ENCODE peak calls at places on chromosomes 16 and 17, in four cellular contexts. One of them, this sample, is unnamed.

GRCh38 chr16:28526201-28527099 is 12.3 kb downstream of the NUPR1 start:
- DNase-seq in H1: no peak
- DNase-seq in H9: no peak
- DNase-seq in neuronal stem cell: no peak
- DNase-seq in this sample: peak

GRCh38 chr17:68346448-68346847 is 55.2 kb downstream of the ARSG start:
- DNase-seq in H1: no peak
- DNase-seq in H9: no peak
- DNase-seq in neuronal stem cell: no peak
- DNase-seq in this sample: no peak

GRCh38 chr17:5282639-5283217 is 644 bp downstream of the RABEP1 start:
- DNase-seq in neuronal stem cell: no peak
- DNase-seq in H9: no peak
- DNase-seq in H1: no peak
- DNase-seq in this sample: peak

GRCh38 chr17:18257268-18257681 is 1.3 kb downstream of the FLII start:
- DNase-seq in neuronal stem cell: no peak
- DNase-seq in H1: no peak
- DNase-seq in H9: peak
- DNase-seq in this sample: peak

GRCh38 chr17:27283057-27283456 is 10.9 kb upstream of the WSB1 start:
- DNase-seq in H9: no peak
- DNase-seq in H1: no peak
- DNase-seq in neuronal stem cell: no peak
- DNase-seq in this sample: no peak

GRCh38 chr17:48795444-48796162 is 21.4 kb downstream of the TTLL6 start:
- DNase-seq in H9: no peak
- DNase-seq in H1: no peak
- DNase-seq in neuronal stem cell: no peak
- DNase-seq in this sample: peak

GRCh38 chr17:56806949-56807348 is 26.8 kb downstream of the C17orf67 start:
- DNase-seq in H1: no peak
- DNase-seq in neuronal stem cell: no peak
- DNase-seq in H9: no peak
- DNase-seq in this sample: no peak

GRCh38 chr16:8572919-8573724 is 17.2 kb downstream of the TMEM114 start:
- DNase-seq in H9: peak
- DNase-seq in neuronal stem cell: no peak
- DNase-seq in H1: peak
- DNase-seq in this sample: peak

GRCh38 chr16:12613131-12613991 is 190.3 kb downstream of the CPPED1 start:
- DNase-seq in neuronal stem cell: no peak
- DNase-seq in H9: peak
- DNase-seq in H1: no peak
- DNase-seq in this sample: peak

GRCh38 chr16:71762186-71762585 is 37.7 kb upstream of the PHLPP2 start:
- DNase-seq in H1: no peak
- DNase-seq in H9: no peak
- DNase-seq in neuronal stem cell: no peak
- DNase-seq in this sample: no peak

GRCh38 chr16:367333-367903 is 2.9 kb downstream of the MRPL28 start:
- DNase-seq in H9: no peak
- DNase-seq in H1: no peak
- DNase-seq in neuronal stem cell: no peak
- DNase-seq in this sample: no peak

GRCh38 chr17:50618941-50619340 is 15.7 kb upstream of the ABCC3 start:
- DNase-seq in neuronal stem cell: no peak
- DNase-seq in H9: no peak
- DNase-seq in H1: no peak
- DNase-seq in this sample: peak

GRCh38 chr17:80418589-80418988 is 3.6 kb downstream of the ENDOV start:
- DNase-seq in H9: no peak
- DNase-seq in neuronal stem cell: no peak
- DNase-seq in H1: no peak
- DNase-seq in this sample: no peak

GRCh38 chr16:50224297-50224696 is 42.1 kb upstream of the ADCY7 start:
- DNase-seq in H9: no peak
- DNase-seq in neuronal stem cell: no peak
- DNase-seq in H1: no peak
- DNase-seq in this sample: peak

GRCh38 chr16:50227665-50228064 is 38.7 kb upstream of the ADCY7 start:
- DNase-seq in neuronal stem cell: no peak
- DNase-seq in H9: no peak
- DNase-seq in H1: no peak
- DNase-seq in this sample: no peak

GRCh38 chr16:50229149-50229726 is 37.1 kb upstream of the ADCY7 start:
- DNase-seq in neuronal stem cell: no peak
- DNase-seq in H1: no peak
- DNase-seq in H9: no peak
- DNase-seq in this sample: no peak

GRCh38 chr16:50227120-50227519 is 39.2 kb upstream of the ADCY7 start:
- DNase-seq in neuronal stem cell: no peak
- DNase-seq in H1: no peak
- DNase-seq in H9: no peak
- DNase-seq in this sample: no peak

DNA sequence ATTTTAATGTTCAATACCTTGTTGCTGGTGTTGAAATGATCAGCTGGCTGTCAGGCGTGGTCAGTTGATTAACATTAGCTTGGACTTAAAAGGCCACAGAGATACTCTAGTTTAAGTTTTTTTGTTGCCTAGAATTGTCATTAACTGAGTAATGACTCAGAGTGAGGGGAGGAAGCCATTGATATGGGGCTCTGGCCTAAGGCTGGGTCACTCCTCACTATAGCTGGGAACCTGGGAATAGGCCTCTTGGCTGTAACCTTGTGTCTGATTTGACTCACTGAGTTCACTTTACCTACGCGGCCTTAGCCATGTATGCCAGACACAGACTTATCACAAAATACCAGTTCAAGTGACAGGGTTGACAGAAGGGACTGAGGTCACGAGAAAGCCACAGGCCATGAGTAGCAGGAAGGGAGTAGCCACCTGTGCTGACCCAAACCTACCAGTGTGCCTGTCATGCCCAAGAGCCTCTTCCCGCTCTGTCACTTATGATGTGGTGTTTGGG is 37.9 kb upstream of the ADCY7 start:
- DNase-seq in H9: no peak
- DNase-seq in H1: no peak
- DNase-seq in neuronal stem cell: no peak
- DNase-seq in this sample: no peak
- H3K27ac ChIP-seq in H9: no peak
- H3K27ac ChIP-seq in H1: no peak
- H3K27ac ChIP-seq in neuronal stem cell: no peak
- H3K27ac ChIP-seq in this sample: no peak

GRCh38 chr17:45123930-45124796 is 8.2 kb downstream of the PLCD3 start:
- DNase-seq in H1: no peak
- DNase-seq in neuronal stem cell: no peak
- DNase-seq in H9: peak
- DNase-seq in this sample: no peak
- H3K4me2 ChIP-seq in H1: no peak
- H3K4me2 ChIP-seq in neuronal stem cell: no peak
- H3K4me2 ChIP-seq in H9: no peak
- H3K4me2 ChIP-seq in this sample: peak

DNA sequence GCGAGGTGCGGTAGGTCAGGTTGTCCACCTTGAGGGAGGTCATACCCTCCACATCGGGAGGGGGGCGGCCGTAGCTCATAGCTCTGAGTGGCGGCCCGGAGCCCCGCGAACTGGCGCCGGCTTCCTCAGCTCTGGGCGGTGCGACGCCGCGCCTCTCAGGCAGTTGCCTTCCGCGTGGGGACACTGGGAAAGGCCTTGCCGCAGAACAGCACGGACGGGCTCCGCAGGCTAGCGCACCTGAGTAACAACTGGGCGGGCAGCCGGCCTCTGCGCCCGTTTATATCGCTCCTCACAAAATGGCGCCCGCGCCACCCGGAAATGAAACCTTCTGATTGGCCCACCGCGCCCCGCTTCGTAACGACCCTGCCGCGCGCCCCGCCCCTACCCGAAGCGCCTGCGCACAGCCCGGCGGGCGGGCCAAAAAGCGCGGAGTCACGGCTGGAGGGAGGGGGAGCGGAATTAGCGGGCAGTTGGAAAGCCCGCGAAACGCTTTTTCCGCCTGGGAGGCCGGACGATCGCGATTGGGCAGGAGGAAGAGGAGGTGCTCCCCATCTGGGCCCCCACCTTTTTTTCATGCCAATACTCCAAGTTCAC is at the start of gene SRSF2:
- DNase-seq in neuronal stem cell: peak
- DNase-seq in H9: peak
- DNase-seq in H1: peak
- DNase-seq in this sample: peak
- H3K23ac ChIP-seq in neuronal stem cell: peak
- H3K23ac ChIP-seq in H9: peak
- H3K23ac ChIP-seq in H1: no peak
- H3K23ac ChIP-seq in this sample: no peak

GRCh38 chr17:76812248-76812647 is 56.0 kb upstream of the MGAT5B start:
- DNase-seq in H1: no peak
- DNase-seq in neuronal stem cell: no peak
- DNase-seq in H9: no peak
- DNase-seq in this sample: no peak
- H3K27ac ChIP-seq in H1: no peak
- H3K27ac ChIP-seq in neuronal stem cell: no peak
- H3K27ac ChIP-seq in H9: no peak
- H3K27ac ChIP-seq in this sample: no peak

GRCh38 chr16:70251651-70252354 is at the start of gene EXOSC6:
- DNase-seq in H9: peak
- DNase-seq in neuronal stem cell: peak
- DNase-seq in H1: peak
- DNase-seq in this sample: peak

GRCh38 chr16:70254095-70254964 is 2.6 kb upstream of the EXOSC6 start:
- DNase-seq in H9: no peak
- DNase-seq in neuronal stem cell: no peak
- DNase-seq in H1: no peak
- DNase-seq in this sample: no peak

GRCh38 chr16:70250748-70251650 is 741 bp downstream of the EXOSC6 start:
- DNase-seq in H1: peak
- DNase-seq in H9: peak
- DNase-seq in neuronal stem cell: peak
- DNase-seq in this sample: peak

GRCh38 chr16:70253291-70254094 is 1.8 kb upstream of the EXOSC6 start:
- DNase-seq in H9: peak
- DNase-seq in neuronal stem cell: peak
- DNase-seq in H1: peak
- DNase-seq in this sample: peak

GRCh38 chr16:70252355-70252988 is 732 bp upstream of the EXOSC6 start:
- DNase-seq in H9: peak
- DNase-seq in H1: peak
- DNase-seq in neuronal stem cell: peak
- DNase-seq in this sample: no peak
- H3K4me2 ChIP-seq in H9: no peak
- H3K4me2 ChIP-seq in H1: no peak
- H3K4me2 ChIP-seq in neuronal stem cell: no peak
- H3K4me2 ChIP-seq in this sample: no peak

GRCh38 chr16:19524866-19525723 is 1.4 kb downstream of the CCP110 start:
- DNase-seq in H1: no peak
- DNase-seq in H9: no peak
- DNase-seq in neuronal stem cell: peak
- DNase-seq in this sample: no peak

GRCh38 chr16:19523559-19524355 is at the start of gene CCP110:
- DNase-seq in neuronal stem cell: peak
- DNase-seq in H1: peak
- DNase-seq in H9: peak
- DNase-seq in this sample: peak

GRCh38 chr16:19524356-19524865 is 669 bp downstream of the CCP110 start:
- DNase-seq in neuronal stem cell: peak
- DNase-seq in H1: no peak
- DNase-seq in H9: no peak
- DNase-seq in this sample: no peak

GRCh38 chr16:19528666-19529065 is 4.9 kb downstream of the CCP110 start:
- DNase-seq in H9: no peak
- DNase-seq in H1: no peak
- DNase-seq in neuronal stem cell: no peak
- DNase-seq in this sample: no peak

DNA sequence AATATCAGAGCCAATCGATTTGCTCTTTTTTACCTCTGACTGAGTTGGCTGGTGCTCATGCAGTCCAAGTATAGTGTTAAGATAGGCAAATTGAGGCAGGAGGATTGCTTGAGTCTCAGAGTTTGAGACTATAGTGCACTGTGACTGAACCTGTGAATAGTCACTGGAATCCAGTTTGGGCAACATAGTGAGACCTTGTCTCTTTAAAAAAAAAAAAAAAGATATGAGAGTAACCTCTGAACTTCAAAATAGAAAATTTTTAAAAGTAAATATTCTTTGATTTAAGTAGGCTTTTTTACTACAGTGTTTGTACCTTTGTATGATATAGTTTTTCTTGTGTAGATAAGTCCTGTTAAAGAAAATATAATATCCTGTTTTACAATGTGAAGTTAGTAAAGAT is 3.4 kb downstream of the CCP110 start:
- DNase-seq in neuronal stem cell: no peak
- DNase-seq in H1: no peak
- DNase-seq in H9: no peak
- DNase-seq in this sample: no peak
- H3K23ac ChIP-seq in neuronal stem cell: no peak
- H3K23ac ChIP-seq in H1: no peak
- H3K23ac ChIP-seq in H9: no peak
- H3K23ac ChIP-seq in this sample: no peak